ENCODE peak calls at places on chromosome 22, in seven cellular contexts. E is fibroblast of the aortic adventitia; Z is activated T-helper 1 cell treated with anti-CD3 and anti-CD28 coated beads, Interleukin-12 subunit alpha, Interleukin-12 subunit beta, Interleukin-2, Interleukin-4 antibody, amounts not matched to agents 30 ng/mL and 10 ng/mL and 1 ng/mL, durations not matched to agents 14 hours and 24 hours and 36 hours; X is hypothalamus; Y is amniotic stem cell; A is effector CD4-positive, alpha-beta T cell; J is AG04450. M is an unnamed sample.

GRCh38 chr22:32255726-32256125 is 579 bp upstream of the SLC5A4 start:
- DNase-seq in E (no peak), Z (no peak), X (no peak), Y (no peak), A (no peak), J (no peak), M (no peak)

GRCh38 chr22:50676661-50677492 is 4.3 kb downstream of the SHANK3 start:
- DNase-seq in E (no peak), Z (no peak), X (no peak), Y (no peak), A (no peak), J (no peak), M (no peak)

GRCh38 chr22:46547883-46548244 is 10.4 kb upstream of the CELSR1 start:
- DNase-seq in E (peak), Z (no peak), X (no peak), Y (no peak), A (no peak), J (peak), M (no peak)

GRCh38 chr22:32864041-32864440 is 62.5 kb downstream of the TIMP3 start:
- DNase-seq in E (no peak), Z (no peak), X (no peak), Y (no peak), A (no peak), J (no peak), M (no peak)

GRCh38 chr22:41237707-41238569 is 2.8 kb downstream of the CHADL start:
- DNase-seq in E (no peak), Z (peak), X (no peak), Y (no peak), A (peak), J (no peak), M (peak)

GRCh38 chr22:42316988-42317387 is 46.5 kb upstream of the TCF20 start:
- DNase-seq in E (peak), Z (no peak), X (no peak), Y (no peak), A (peak), J (no peak), M (peak)

GRCh38 chr22:20153945-20154344 is 3.1 kb upstream of the CCDC188 start:
- DNase-seq in E (no peak), Z (no peak), X (no peak), Y (no peak), A (no peak), J (no peak), M (no peak)

GRCh38 chr22:28710889-28711285 is 30.7 kb downstream of the CHEK2 start:
- DNase-seq in E (peak), Z (no peak), X (no peak), Y (no peak), A (no peak), J (no peak), M (no peak)

GRCh38 chr22:47883757-47884156 is 1121.3 kb downstream of the TBC1D22A start:
- DNase-seq in E (no peak), Z (no peak), X (no peak), Y (no peak), A (no peak), J (no peak), M (no peak)

GRCh38 chr22:36636916-36637315 is 66.6 kb downstream of the CACNG2 start:
- DNase-seq in E (no peak), Z (no peak), X (no peak), Y (no peak), A (no peak), J (no peak), M (no peak)

GRCh38 chr22:19717181-19717580 is 2.9 kb downstream of the SEPTIN5 start:
- DNase-seq in E (no peak), Z (no peak), X (no peak), Y (no peak), A (no peak), J (no peak), M (no peak)

GRCh38 chr22:28799125-28799833 is 1.1 kb downstream of the XBP1 start:
- DNase-seq in E (peak), Z (no peak), X (no peak), Y (peak), A (no peak), J (peak), M (peak)

GRCh38 chr22:50562523-50563409 is at the start of gene SYCE3:
- DNase-seq in E (peak), Z (peak), X (peak), Y (peak), A (peak), J (peak), M (peak)

GRCh38 chr22:18056161-18056666 is 21.6 kb upstream of the PEX26 start:
- DNase-seq in E (peak), Z (no peak), X (no peak), Y (peak), A (no peak), J (no peak), M (no peak)

GRCh38 chr22:32823024-32823730 is 21.7 kb downstream of the TIMP3 start:
- DNase-seq in E (peak), Z (no peak), X (no peak), Y (no peak), A (no peak), J (no peak), M (no peak)